ENCODE peak calls at places on chromosome 3, in ten cellular contexts. L is nephron progenitor cell; W is neuronal stem cell; U is AG04449; V is activated naive CD4-positive, alpha-beta T cell treated with Interleukin-2 at 50 U/mL for 16 hours; F is endothelial cell of umbilical vein; Y is fibroblast of lung; C is stimulated activated CD4-positive, alpha-beta T cell treated with anti-CD3 and anti-CD28 coated beads, TNF-alpha, amount 100 ng/mL, for 1 hour; A is mesendoderm; D is naive thymus-derived CD8-positive, alpha-beta T cell. S is an unnamed sample.

GRCh38 chr3:197394464-197395321 is 96.3 kb upstream of the DLG1 start:
- DNase-seq in L (no peak), W (no peak), U (peak; percentile 100), V (peak; percentile 75), F (peak; percentile 94), Y (peak; percentile 92), C (no peak), A (peak; percentile 45), D (no peak), S (no peak)

GRCh38 chr3:118882353-118882947 is 152.2 kb downstream of the IGSF11 start:
- DNase-seq in L (peak; percentile 76), W (peak; percentile 65), U (peak; percentile 23), V (peak; percentile 63), F (peak; percentile 52), Y (peak; percentile 69), C (peak; percentile 23), A (peak; percentile 78), D (peak; percentile 68), S (peak; percentile 29)

GRCh38 chr3:33115024-33115768 is 1.4 kb downstream of the CRTAP start:
- DNase-seq in L (no peak), W (peak; percentile 78), U (peak; percentile 59), V (no peak), F (peak; percentile 73), Y (peak; percentile 94), C (no peak), A (peak; percentile 51), D (no peak), S (peak; percentile 8)

GRCh38 chr3:64381369-64381768 is 156.1 kb upstream of the PRICKLE2 start:
- DNase-seq in L (no peak), W (no peak), U (no peak), V (no peak), F (no peak), Y (no peak), C (no peak), A (no peak), D (no peak), S (no peak)

GRCh38 chr3:143439785-143440184 is 320.2 kb downstream of the CHST2 start:
- DNase-seq in L (no peak), W (no peak), U (no peak), V (no peak), F (no peak), Y (no peak), C (no peak), A (peak; percentile 43), D (no peak), S (no peak)

GRCh38 chr3:87855626-87856025 is 203.2 kb downstream of the CGGBP1 start:
- DNase-seq in L (no peak), W (no peak), U (no peak), V (no peak), F (peak; percentile 39), Y (no peak), C (no peak), A (no peak), D (no peak), S (no peak)

GRCh38 chr3:155188036-155188435 is 105.4 kb downstream of the STRIT1 start:
- DNase-seq in L (no peak), W (no peak), U (no peak), V (no peak), F (no peak), Y (peak; percentile 38), C (no peak), A (no peak), D (no peak), S (no peak)

GRCh38 chr3:116005404-116005803 is 382.1 kb downstream of the GAP43 start:
- DNase-seq in L (no peak), W (no peak), U (peak; percentile 99), V (no peak), F (no peak), Y (peak; percentile 89), C (no peak), A (peak; percentile 96), D (no peak), S (peak; percentile 54)

GRCh38 chr3:82525-82924 is 114.0 kb upstream of the CHL1 start:
- DNase-seq in L (no peak), W (no peak), U (no peak), V (no peak), F (no peak), Y (no peak), C (no peak), A (no peak), D (no peak), S (no peak)

GRCh38 chr3:57756528-57757401 is 656 bp downstream of the SLMAP start:
- DNase-seq in L (peak; percentile 65), W (peak; percentile 30), U (no peak), V (peak; percentile 28), F (peak; percentile 56), Y (peak; percentile 62), C (no peak), A (peak; percentile 78), D (peak; percentile 29), S (no peak)

GRCh38 chr3:150783334-150783733 is 20.4 kb upstream of the SIAH2 start:
- DNase-seq in L (no peak), W (no peak), U (no peak), V (no peak), F (no peak), Y (no peak), C (no peak), A (no peak), D (no peak), S (no peak)

GRCh38 chr3:11535207-11535960 is 108.3 kb downstream of the VGLL4 start:
- DNase-seq in L (no peak), W (no peak), U (no peak), V (no peak), F (no peak), Y (no peak), C (no peak), A (no peak), D (no peak), S (no peak)

GRCh38 chr3:195030791-195031321 is 240.1 kb downstream of the XXYLT1 start:
- DNase-seq in L (no peak), W (no peak), U (no peak), V (no peak), F (peak; percentile 95), Y (no peak), C (no peak), A (no peak), D (no peak), S (no peak)

GRCh38 chr3:106945435-106945834 is 431.8 kb upstream of the CCDC54 start:
- DNase-seq in L (no peak), W (no peak), U (no peak), V (no peak), F (no peak), Y (peak; percentile 46), C (no peak), A (no peak), D (no peak), S (no peak)

GRCh38 chr3:144810150-144810549 is 838.5 kb downstream of the DIPK2A start:
- DNase-seq in L (no peak), W (no peak), U (no peak), V (no peak), F (peak; percentile 20), Y (no peak), C (no peak), A (no peak), D (no peak), S (no peak)

GRCh38 chr3:99505646-99506269 is 132.6 kb upstream of the COL8A1 start:
- DNase-seq in L (no peak), W (no peak), U (peak; percentile 63), V (peak; percentile 15), F (no peak), Y (peak; percentile 82), C (no peak), A (peak; percentile 26), D (no peak), S (no peak)

GRCh38 chr3:133943639-133944131 is 48.0 kb upstream of the RAB6B start:
- DNase-seq in L (no peak), W (no peak), U (peak; percentile 68), V (no peak), F (peak; percentile 87), Y (peak; percentile 95), C (no peak), A (no peak), D (no peak), S (no peak)

GRCh38 chr3:45762647-45763330 is 33.5 kb downstream of the SLC6A20 start:
- DNase-seq in L (no peak), W (no peak), U (no peak), V (no peak), F (no peak), Y (no peak), C (no peak), A (no peak), D (no peak), S (no peak)

GRCh38 chr3:83877909-83878308 is 1080.9 kb upstream of the CADM2 start:
- DNase-seq in L (no peak), W (no peak), U (no peak), V (no peak), F (no peak), Y (peak; percentile 15), C (no peak), A (no peak), D (no peak), S (no peak)

GRCh38 chr3:115659253-115659652 is 35.9 kb downstream of the GAP43 start:
- DNase-seq in L (no peak), W (no peak), U (no peak), V (no peak), F (no peak), Y (peak; percentile 9), C (no peak), A (no peak), D (peak; percentile 10), S (no peak)

GRCh38 chr3:12312010-12312409 is 23.1 kb downstream of the PPARG start:
- DNase-seq in L (no peak), W (no peak), U (no peak), V (no peak), F (no peak), Y (no peak), C (no peak), A (no peak), D (no peak), S (no peak)

GRCh38 chr3:127448161-127448561 is 142.4 kb downstream of the TPRA1 start:
- DNase-seq in L (no peak), W (no peak), U (no peak), V (no peak), F (no peak), Y (no peak), C (no peak), A (peak; percentile 24), D (no peak), S (no peak)

GRCh38 chr3:83011471-83011870 is 1250.0 kb upstream of the GBE1 start:
- DNase-seq in L (no peak), W (no peak), U (no peak), V (no peak), F (no peak), Y (peak; percentile 50), C (no peak), A (no peak), D (no peak), S (no peak)

GRCh38 chr3:106048946-106049481 is 180.2 kb upstream of the CBLB start:
- DNase-seq in L (no peak), W (no peak), U (no peak), V (no peak), F (no peak), Y (no peak), C (no peak), A (no peak), D (no peak), S (no peak)

GRCh38 chr3:9452417-9452816 is 55.0 kb downstream of the SETD5 start:
- DNase-seq in L (no peak), W (no peak), U (no peak), V (no peak), F (no peak), Y (peak; percentile 34), C (no peak), A (no peak), D (no peak), S (no peak)

S was measured in NCI-H1694 treated with DMSO at 0.1 percent for 48 hours.